ENCODE peak calls at places on chromosomes 7 and 10, in seven cellular contexts. Q is foreskin keratinocyte, K is astrocyte, P is B cell, H is heart right ventricle, E is WERI-Rb-1, S is brain microvascular endothelial cell. J is an unnamed sample.

GRCh38 chr10:78155722-78156121 is 122.1 kb downstream of the RPS24 start:
- DNase-seq in Q (no peak), K (no peak), P (no peak), H (no peak), E (no peak), S (no peak), J (no peak)

GRCh38 chr10:114547056-114547455 is 111.0 kb downstream of the ABLIM1 start:
- DNase-seq in Q (no peak), K (no peak), P (no peak), H (no peak), E (no peak), S (no peak), J (no peak)

GRCh38 chr7:149817836-149818535 is 20.2 kb upstream of the ZNF862 start:
- DNase-seq in Q (no peak), K (no peak), P (no peak), H (no peak), E (no peak), S (no peak), J (peak; percentile 88)

GRCh38 chr7:23058412-23059096 is 44.6 kb upstream of the HYCC1 start:
- DNase-seq in Q (no peak), K (no peak), P (no peak), H (no peak), E (no peak), S (no peak), J (no peak)

GRCh38 chr7:92833766-92834605 is 2.4 kb downstream of the CDK6 start:
- DNase-seq in Q (peak; percentile 45), K (peak; percentile 59), P (peak; percentile 73), H (peak; percentile 86), E (peak; percentile 72), S (peak; percentile 80), J (peak; percentile 90)

GRCh38 chr10:89810908-89811515 is 109.6 kb downstream of the KIF20B start:
- DNase-seq in Q (no peak), K (no peak), P (no peak), H (no peak), E (no peak), S (no peak), J (no peak)

GRCh38 chr10:36114913-36115312 is 472.8 kb upstream of the FZD8 start:
- DNase-seq in Q (no peak), K (peak; percentile 81), P (no peak), H (no peak), E (no peak), S (peak; percentile 89), J (no peak)

GRCh38 chr7:80870806-80871205 is 48.0 kb downstream of the SEMA3C start:
- DNase-seq in Q (no peak), K (no peak), P (no peak), H (no peak), E (no peak), S (no peak), J (no peak)

GRCh38 chr10:50373821-50374501 is 122.6 kb upstream of the ASAH2 start:
- DNase-seq in Q (no peak), K (peak; percentile 66), P (no peak), H (no peak), E (no peak), S (peak; percentile 7), J (no peak)

GRCh38 chr10:25068152-25069058 is 52.0 kb downstream of the THNSL1 start:
- DNase-seq in Q (peak; percentile 100), K (peak; percentile 82), P (no peak), H (no peak), E (no peak), S (peak; percentile 80), J (no peak)

GRCh38 chr10:89086801-89087513 is 96.4 kb downstream of the FAS start:
- DNase-seq in Q (no peak), K (no peak), P (no peak), H (peak; percentile 85), E (no peak), S (peak; percentile 81), J (no peak)

GRCh38 chr10:130300608-130301025 is 164.4 kb downstream of the GLRX3 start:
- DNase-seq in Q (no peak), K (no peak), P (no peak), H (no peak), E (no peak), S (no peak), J (no peak)

GRCh38 chr7:117750612-117751563 is 122.4 kb downstream of the CTTNBP2 start:
- DNase-seq in Q (no peak), K (no peak), P (no peak), H (no peak), E (no peak), S (no peak), J (no peak)

GRCh38 chr7:142948603-142949002 is 9.3 kb downstream of the LLCFC1 start:
- DNase-seq in Q (no peak), K (no peak), P (no peak), H (no peak), E (no peak), S (no peak), J (no peak)

GRCh38 chr10:5858811-5859210 is 30.9 kb downstream of the ANKRD16 start:
- DNase-seq in Q (no peak), K (no peak), P (no peak), H (no peak), E (no peak), S (no peak), J (peak; percentile 27)

GRCh38 chr7:137685439-137686164 is 161.2 kb downstream of the DGKI start:
- DNase-seq in Q (no peak), K (no peak), P (no peak), H (no peak), E (no peak), S (no peak), J (no peak)

GRCh38 chr10:133354672-133355240 is 3.1 kb downstream of the FUOM start:
- DNase-seq in Q (no peak), K (no peak), P (no peak), H (no peak), E (no peak), S (no peak), J (no peak)

GRCh38 chr10:70232155-70232858 is 922 bp downstream of the PPA1 start:
- DNase-seq in Q (peak; percentile 49), K (peak; percentile 42), P (peak; percentile 26), H (peak; percentile 56), E (peak; percentile 87), S (peak; percentile 48), J (no peak)

GRCh38 chr10:124035928-124036558 is 57.4 kb downstream of the CHST15 start:
- DNase-seq in Q (no peak), K (no peak), P (peak; percentile 88), H (no peak), E (no peak), S (no peak), J (peak; percentile 72)
- TF ChIP-seq CTCF in Q (no peak), K (no peak), P (no peak), H (no peak), E (no peak), S (no peak), J (no peak)

DNA sequence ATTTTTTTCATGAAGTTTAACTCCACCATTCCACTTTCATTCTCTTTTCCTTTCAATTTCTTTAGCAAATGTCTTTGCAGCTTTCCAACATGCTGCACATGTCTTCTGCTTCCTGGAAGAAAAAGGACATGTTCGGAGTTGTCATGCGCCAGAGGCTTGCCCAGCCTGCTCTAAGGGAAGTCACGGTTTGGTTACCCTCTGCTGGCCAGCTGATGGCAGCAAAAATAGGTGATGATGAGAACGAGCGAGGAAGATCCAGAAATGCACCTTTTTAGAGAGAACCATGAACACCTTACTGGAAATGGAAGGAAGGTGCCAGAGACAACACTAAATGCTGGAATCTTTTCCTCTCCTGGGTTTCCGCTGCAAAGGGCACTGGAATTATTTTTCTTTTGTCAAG is 4.9 kb upstream of the ZSCAN21 start:
- DNase-seq in Q (no peak), K (no peak), P (peak; percentile 34), H (no peak), E (no peak), S (no peak), J (no peak)
- TF ChIP-seq CTCF in Q (peak; percentile 71), K (no peak), P (peak; percentile 11), H (no peak), E (peak; percentile 4), S (peak; percentile 15), J (no peak)

GRCh38 chr10:59708816-59709471 is 706 bp downstream of the SLC16A9 start:
- DNase-seq in Q (no peak), K (no peak), P (peak; percentile 31), H (peak; percentile 6), E (peak; percentile 53), S (no peak), J (no peak)

GRCh38 chr10:59713196-59713821 is 3.7 kb upstream of the SLC16A9 start:
- DNase-seq in Q (no peak), K (no peak), P (no peak), H (no peak), E (no peak), S (no peak), J (no peak)

GRCh38 chr10:59711871-59712491 is 2.3 kb upstream of the SLC16A9 start:
- DNase-seq in Q (no peak), K (no peak), P (no peak), H (no peak), E (no peak), S (no peak), J (no peak)

GRCh38 chr10:59706851-59707797 is 2.5 kb downstream of the SLC16A9 start:
- DNase-seq in Q (no peak), K (no peak), P (no peak), H (no peak), E (no peak), S (no peak), J (no peak)

GRCh38 chr10:59709472-59710125 is at the start of gene SLC16A9:
- DNase-seq in Q (peak; percentile 32), K (peak; percentile 42), P (peak; percentile 48), H (peak; percentile 59), E (peak; percentile 92), S (peak; percentile 22), J (no peak)
- TF ChIP-seq CTCF in Q (peak; percentile 61), K (peak; percentile 2), P (no peak), H (peak; percentile 57), E (peak; percentile 62), S (peak; percentile 60), J (peak; percentile 72)

DNA sequence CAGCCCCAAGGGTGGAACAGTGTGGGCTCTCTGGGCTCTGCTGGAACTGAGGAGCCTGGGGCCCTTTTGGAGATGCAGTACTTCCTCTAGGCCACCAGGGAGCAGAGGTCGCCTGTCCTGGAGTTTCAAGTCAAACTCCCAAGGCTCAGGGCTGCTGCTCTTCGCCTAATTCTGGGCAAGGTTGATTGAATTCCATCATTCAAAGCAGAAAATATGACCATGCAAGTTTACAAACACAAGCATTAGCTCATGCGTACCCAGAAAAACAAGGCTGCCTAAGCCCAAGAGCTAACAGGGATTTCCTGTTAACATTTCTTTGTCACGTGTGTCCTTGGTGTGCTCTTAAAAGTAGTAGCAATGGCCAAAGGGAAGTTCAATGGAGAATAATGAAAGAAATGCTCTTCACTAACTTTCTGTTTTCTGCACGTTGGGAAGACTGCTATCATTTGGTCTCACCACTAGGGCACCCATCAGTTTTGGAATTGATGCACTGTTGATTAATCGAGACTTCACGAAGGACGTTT is 20.1 kb downstream of the LDB3 start:
- DNase-seq in Q (peak; percentile 9), K (peak; percentile 43), P (peak; percentile 62), H (peak; percentile 62), E (peak; percentile 64), S (peak; percentile 56), J (no peak)
- TF ChIP-seq CTCF in Q (peak; percentile 80), K (peak; percentile 68), P (peak; percentile 78), H (peak; percentile 79), E (peak; percentile 88), S (peak; percentile 92), J (peak; percentile 86)